ENCODE peak calls at places on chromosomes 13 and 19, in seven cellular contexts. S, X, J, B, N, A and G are unnamed samples.

GRCh38 chr13:30791354-30791921 is 56.1 kb downstream of the ALOX5AP start:
- DNase-seq in S (no peak), X (no peak), J (no peak), B (peak), N (peak), A (peak), G (peak)

GRCh38 chr13:24651718-24652345 is 28.4 kb upstream of the ATP12A start:
- DNase-seq in S (no peak), X (no peak), J (peak), B (no peak), N (no peak), A (no peak), G (no peak)

GRCh38 chr13:91045351-91046034 is 302.0 kb upstream of the MIR17HG start:
- DNase-seq in S (peak), X (peak), J (no peak), B (no peak), N (peak), A (no peak), G (no peak)

GRCh38 chr13:45521292-45521691 is 56.6 kb downstream of the COG3 start:
- DNase-seq in S (no peak), X (no peak), J (no peak), B (peak), N (peak), A (no peak), G (no peak)

GRCh38 chr19:40217921-40218890 is at the start of gene TTC9B:
- DNase-seq in S (no peak), X (peak), J (no peak), B (no peak), N (no peak), A (peak), G (no peak)

GRCh38 chr13:64928704-64929499 is 2301.2 kb downstream of the PCDH9 start:
- DNase-seq in S (no peak), X (peak), J (peak), B (peak), N (peak), A (no peak), G (peak)

GRCh38 chr13:76894401-76895110 is 8.4 kb upstream of the KCTD12 start:
- DNase-seq in S (no peak), X (no peak), J (no peak), B (no peak), N (no peak), A (no peak), G (no peak)

GRCh38 chr19:1608414-1609391 is 3.4 kb upstream of the UQCR11 start:
- DNase-seq in S (peak), X (no peak), J (peak), B (no peak), N (no peak), A (peak), G (no peak)

GRCh38 chr19:6387372-6387771 is 5.6 kb downstream of the GTF2F1 start:
- DNase-seq in S (no peak), X (no peak), J (no peak), B (no peak), N (no peak), A (no peak), G (no peak)

GRCh38 chr13:87057807-87058520 is 613.2 kb upstream of the SLITRK5 start:
- DNase-seq in S (no peak), X (no peak), J (no peak), B (peak), N (peak), A (no peak), G (no peak)

GRCh38 chr19:32611161-32611560 is 30.2 kb downstream of the PDCD5 start:
- DNase-seq in S (no peak), X (no peak), J (no peak), B (no peak), N (peak), A (no peak), G (peak)

GRCh38 chr13:25371608-25372274 is at the start of gene ATP8A2:
- DNase-seq in S (no peak), X (no peak), J (no peak), B (no peak), N (no peak), A (no peak), G (no peak)

GRCh38 chr19:36009633-36010379 is 1.2 kb upstream of the SYNE4 start:
- DNase-seq in S (no peak), X (no peak), J (no peak), B (no peak), N (no peak), A (no peak), G (no peak)

GRCh38 chr19:12346896-12347295 is 13.5 kb upstream of the ZNF563 start:
- DNase-seq in S (peak), X (peak), J (no peak), B (no peak), N (no peak), A (no peak), G (no peak)

GRCh38 chr13:26983533-26984315 is 187.9 kb downstream of the USP12 start:
- DNase-seq in S (no peak), X (no peak), J (no peak), B (no peak), N (no peak), A (no peak), G (no peak)

GRCh38 chr13:35930665-35931631 is 200.2 kb downstream of the DCLK1 start:
- DNase-seq in S (no peak), X (peak), J (no peak), B (peak), N (no peak), A (no peak), G (no peak)

GRCh38 chr13:60990032-60990733 is 425.5 kb downstream of the PCDH20 start:
- DNase-seq in S (peak), X (peak), J (no peak), B (no peak), N (no peak), A (no peak), G (no peak)

GRCh38 chr19:13023666-13024065 is 28.4 kb downstream of the NFIX start:
- DNase-seq in S (no peak), X (no peak), J (no peak), B (no peak), N (peak), A (no peak), G (no peak)

GRCh38 chr19:33905937-33906577 is 109.4 kb downstream of the KCTD15 start:
- DNase-seq in S (no peak), X (peak), J (no peak), B (no peak), N (peak), A (peak), G (no peak)

GRCh38 chr19:12947702-12948596 is 2.3 kb downstream of the RAD23A start:
- DNase-seq in S (no peak), X (no peak), J (no peak), B (no peak), N (no peak), A (no peak), G (no peak)

GRCh38 chr19:55441319-55441691 is 1.8 kb downstream of the SHISA7 start:
- DNase-seq in S (no peak), X (no peak), J (no peak), B (no peak), N (no peak), A (no peak), G (no peak)

GRCh38 chr13:31011193-31011860 is 78.9 kb downstream of the TEX26 start:
- DNase-seq in S (no peak), X (peak), J (no peak), B (no peak), N (no peak), A (no peak), G (no peak)

GRCh38 chr13:99498304-99499161 is 2.7 kb upstream of the TM9SF2 start:
- DNase-seq in S (peak), X (peak), J (peak), B (peak), N (peak), A (peak), G (peak)

GRCh38 chr19:55372316-55373081 is 2.2 kb upstream of the IL11 start:
- DNase-seq in S (no peak), X (no peak), J (peak), B (peak), N (peak), A (no peak), G (no peak)

GRCh38 chr13:71477735-71478134 is 389.3 kb downstream of the DACH1 start:
- DNase-seq in S (no peak), X (peak), J (no peak), B (no peak), N (peak), A (no peak), G (no peak)

GRCh38 chr19:8827277-8827676 is 4.8 kb downstream of the ZNF558 start:
- DNase-seq in S (no peak), X (no peak), J (no peak), B (no peak), N (peak), A (no peak), G (no peak)
- H3K4me3 ChIP-seq in S (no peak), X (no peak), J (no peak), B (no peak), N (no peak), A (no peak), G (no peak)

DNA sequence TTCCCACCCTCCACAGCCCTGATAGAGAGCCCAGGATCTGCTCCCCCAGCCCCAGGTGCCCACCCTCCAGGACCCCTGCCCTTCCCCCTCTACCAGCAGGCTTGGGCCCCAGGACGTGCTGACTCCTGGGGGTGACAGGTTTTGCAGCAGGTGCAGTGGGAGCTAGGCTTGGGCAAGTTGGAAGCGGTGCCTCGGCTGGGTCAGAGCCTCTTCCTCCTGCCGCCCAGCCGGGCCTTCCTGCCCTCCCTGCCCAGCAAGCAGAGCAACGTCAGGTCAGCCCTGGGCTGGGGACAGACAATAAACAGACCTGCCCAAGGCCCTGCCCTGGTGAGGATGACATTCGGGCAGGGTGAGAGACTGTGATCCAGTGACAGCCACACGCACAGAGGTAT is 9.2 kb upstream of the NCCRP1 start:
- DNase-seq in S (no peak), X (no peak), J (no peak), B (no peak), N (no peak), A (no peak), G (no peak)
- TF ChIP-seq CTCF in S (peak), X (no peak), J (peak), B (no peak), N (no peak), A (no peak), G (no peak)

GRCh38 chr19:19214892-19215291 is 3.1 kb downstream of the NCAN start:
- DNase-seq in S (peak), X (no peak), J (no peak), B (peak), N (peak), A (no peak), G (peak)
- H3K4me3 ChIP-seq in S (no peak), X (no peak), J (no peak), B (no peak), N (no peak), A (no peak), G (no peak)

DNA sequence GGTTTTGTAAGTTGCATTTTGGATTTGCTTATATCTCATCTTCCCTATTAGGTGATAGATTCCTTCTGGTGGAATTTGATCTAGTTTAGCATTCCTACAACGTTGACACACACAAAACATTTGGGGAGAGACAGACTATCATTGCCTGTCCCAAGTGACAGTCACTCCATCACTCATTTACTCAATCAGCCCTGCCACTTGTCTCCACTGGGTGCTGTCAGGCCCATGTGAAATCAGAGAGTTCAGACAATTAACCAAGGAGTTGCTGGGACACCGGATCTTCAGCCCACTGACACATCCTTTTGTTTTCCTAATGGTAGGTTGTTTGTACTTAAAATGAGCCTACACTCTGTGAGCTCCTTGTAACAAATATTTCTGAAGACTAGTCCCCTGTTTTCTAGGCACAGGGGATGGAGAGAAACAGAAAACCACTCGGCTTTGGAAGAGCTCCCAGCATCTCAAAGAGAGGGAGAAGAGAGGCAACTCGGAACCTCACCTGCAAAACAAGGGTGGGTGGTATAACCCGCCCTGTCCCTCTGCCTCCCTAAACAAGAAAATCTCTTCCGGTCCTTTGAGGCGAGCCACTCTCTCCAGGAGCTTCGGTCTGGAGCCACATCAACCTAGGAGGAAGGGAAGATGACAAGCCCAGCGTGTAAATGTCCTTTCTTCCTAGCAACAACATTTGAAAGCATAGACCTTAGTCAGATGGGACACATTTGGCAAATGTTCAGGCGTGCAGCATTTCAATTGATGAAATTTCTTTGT is 440.9 kb upstream of the KLF12 start:
- DNase-seq in S (no peak), X (no peak), J (no peak), B (no peak), N (peak), A (no peak), G (no peak)
- TF ChIP-seq CTCF in S (no peak), X (no peak), J (no peak), B (no peak), N (no peak), A (no peak), G (no peak)

GRCh38 chr13:73340069-73340468 is 281.3 kb downstream of the KLF5 start:
- DNase-seq in S (no peak), X (no peak), J (no peak), B (no peak), N (no peak), A (no peak), G (no peak)
- H3K4me3 ChIP-seq in S (no peak), X (no peak), J (no peak), B (no peak), N (no peak), A (no peak), G (no peak)